ENCODE peak calls at places on chromosomes 6 and 20, in five cellular contexts. W is B cell, T is T-helper 17 cell, J is NCI-H1092 treated with DMSO at 0.1 percent for 48 hours, I is HS-5. C is an unnamed sample.

GRCh38 chr6:15109338-15110090 is 136.4 kb upstream of the JARID2 start:
- DNase-seq in W (no peak), T (no peak), J (no peak), I (no peak), C (no peak)

GRCh38 chr6:22017272-22017671 is 279.6 kb downstream of the PRL start:
- DNase-seq in W (no peak), T (no peak), J (no peak), I (no peak), C (no peak)

GRCh38 chr20:35601021-35601973 is 14.3 kb upstream of the SPAG4 start:
- DNase-seq in W (peak; percentile 88), T (peak; percentile 62), J (peak; percentile 48), I (no peak), C (peak; percentile 67)

GRCh38 chr6:28648035-28648877 is 122.6 kb downstream of the GPX5 start:
- DNase-seq in W (no peak), T (no peak), J (peak; percentile 73), I (peak; percentile 87), C (no peak)

GRCh38 chr6:127952831-127953230 is 52.0 kb upstream of the THEMIS start:
- DNase-seq in W (no peak), T (no peak), J (no peak), I (no peak), C (no peak)

GRCh38 chr6:106192824-106193223 is 106.7 kb downstream of the PRDM1 start:
- DNase-seq in W (no peak), T (no peak), J (no peak), I (peak; percentile 76), C (no peak)

GRCh38 chr6:165726915-165727314 is 63.9 kb upstream of the PDE10A start:
- DNase-seq in W (no peak), T (no peak), J (no peak), I (no peak), C (no peak)

GRCh38 chr20:3135507-3136070 is 24.1 kb downstream of the FASTKD5 start:
- DNase-seq in W (no peak), T (no peak), J (no peak), I (no peak), C (no peak)

GRCh38 chr6:34248198-34248726 is 544 bp downstream of the SMIM29 start:
- DNase-seq in W (peak; percentile 61), T (peak; percentile 24), J (no peak), I (no peak), C (no peak)

GRCh38 chr6:101226677-101227135 is 166.8 kb upstream of the GRIK2 start:
- DNase-seq in W (no peak), T (no peak), J (peak; percentile 7), I (peak; percentile 13), C (no peak)

GRCh38 chr6:135481786-135482369 is 15.7 kb downstream of the AHI1 start:
- DNase-seq in W (no peak), T (no peak), J (peak; percentile 3), I (no peak), C (no peak)